ENCODE peak calls at places on chromosome 17, in four cellular contexts. Y, K, B and X are unnamed samples.

GRCh38 chr17:4594406-4595349 is 10.3 kb downstream of the SMTNL2 start:
- DNase-seq in Y (peak; percentile 79), K (peak; percentile 65), B (no peak), X (no peak)

GRCh38 chr17:7881655-7882054 is 6.9 kb upstream of the CHD3 start:
- DNase-seq in Y (no peak), K (no peak), B (no peak), X (no peak)

GRCh38 chr17:75504347-75505151 is 10.8 kb downstream of the CASKIN2 start:
- DNase-seq in Y (peak; percentile 78), K (peak; percentile 68), B (no peak), X (no peak)

GRCh38 chr17:50778988-50779387 is 11.7 kb upstream of the ANKRD40CL start:
- DNase-seq in Y (no peak), K (no peak), B (no peak), X (no peak)

GRCh38 chr17:20206068-20206467 is 196.9 kb downstream of the SPECC1 start:
- DNase-seq in Y (no peak), K (peak; percentile 48), B (no peak), X (no peak)

GRCh38 chr17:4444782-4445473 is 11.2 kb downstream of the SPNS3 start:
- DNase-seq in Y (no peak), K (no peak), B (no peak), X (no peak)

GRCh38 chr17:57286372-57287105 is 30.2 kb downstream of the MSI2 start:
- DNase-seq in Y (no peak), K (no peak), B (no peak), X (no peak)

GRCh38 chr17:46178550-46179198 is 14.6 kb downstream of the KANSL1 start:
- DNase-seq in Y (no peak), K (no peak), B (no peak), X (no peak)

GRCh38 chr17:17694229-17695081 is 13.2 kb downstream of the RAI1 start:
- DNase-seq in Y (peak; percentile 84), K (peak; percentile 85), B (no peak), X (no peak)

GRCh38 chr17:40556884-40557414 is 8.3 kb downstream of the CCR7 start:
- DNase-seq in Y (no peak), K (peak; percentile 68), B (no peak), X (no peak)

GRCh38 chr17:47675380-47676198 is 18.4 kb upstream of the TBKBP1 start:
- DNase-seq in Y (no peak), K (no peak), B (no peak), X (no peak)

GRCh38 chr17:12665263-12666210 is at the start of gene MYOCD:
- DNase-seq in Y (peak; percentile 82), K (no peak), B (no peak), X (no peak)

GRCh38 chr17:73278049-73278464 is 16.4 kb upstream of the CPSF4L start:
- DNase-seq in Y (no peak), K (no peak), B (no peak), X (no peak)

GRCh38 chr17:57975044-57975443 is 13.0 kb downstream of the VEZF1 start:
- DNase-seq in Y (no peak), K (no peak), B (no peak), X (no peak)

GRCh38 chr17:47719411-47720152 is 13.5 kb upstream of the TBX21 start:
- DNase-seq in Y (no peak), K (peak; percentile 38), B (no peak), X (no peak)

GRCh38 chr17:40065041-40065770 is 2.4 kb downstream of the THRA start:
- DNase-seq in Y (no peak), K (no peak), B (no peak), X (no peak)

GRCh38 chr17:39737761-39738567 is at the start of gene GRB7:
- DNase-seq in Y (peak; percentile 83), K (peak; percentile 74), B (peak; percentile 57), X (no peak)

GRCh38 chr17:2700491-2701141 is 10.9 kb downstream of the CLUH start:
- DNase-seq in Y (no peak), K (no peak), B (no peak), X (no peak)

GRCh38 chr17:16171613-16172012 is 43.7 kb downstream of the NCOR1 start:
- DNase-seq in Y (no peak), K (no peak), B (no peak), X (no peak)

GRCh38 chr17:9232591-9233270 is 211.4 kb downstream of the NTN1 start:
- DNase-seq in Y (no peak), K (no peak), B (no peak), X (no peak)

GRCh38 chr17:81909966-81910839 is 996 bp downstream of the PCYT2 start:
- DNase-seq in Y (no peak), K (no peak), B (no peak), X (no peak)

GRCh38 chr17:69424287-69425041 is 10.0 kb downstream of the MAP2K6 start:
- DNase-seq in Y (no peak), K (no peak), B (no peak), X (no peak)

GRCh38 chr17:79948918-79949645 is 86.6 kb downstream of the TBC1D16 start:
- DNase-seq in Y (peak; percentile 63), K (no peak), B (no peak), X (no peak)

GRCh38 chr17:72797142-72797541 is 295.3 kb downstream of the SLC39A11 start:
- DNase-seq in Y (no peak), K (no peak), B (no peak), X (no peak)

GRCh38 chr17:80743181-80743771 is 198.6 kb downstream of the RPTOR start:
- DNase-seq in Y (no peak), K (no peak), B (no peak), X (no peak)

GRCh38 chr17:81396722-81397313 is 1.6 kb downstream of the BAHCC1 start:
- DNase-seq in Y (peak; percentile 85), K (no peak), B (no peak), X (no peak)

GRCh38 chr17:66304304-66305174 is 2.1 kb downstream of the PRKCA start:
- DNase-seq in Y (no peak), K (peak; percentile 67), B (no peak), X (no peak)

GRCh38 chr17:21495281-21495680 is 119.1 kb downstream of the KCNJ12 start:
- DNase-seq in Y (no peak), K (no peak), B (no peak), X (no peak)

GRCh38 chr17:34125921-34126320 is 129.2 kb upstream of the CCL2 start:
- DNase-seq in Y (peak; percentile 31), K (no peak), B (no peak), X (no peak)
- TF ChIP-seq YY1 in Y (no peak), K (no peak), B (no peak), X (no peak)

GRCh38 chr17:42275527-42276358 is 448 bp downstream of the STAT5B start:
- DNase-seq in Y (peak; percentile 63), K (peak; percentile 72), B (no peak), X (no peak)
- TF ChIP-seq ZNF274 in Y (no peak), K (no peak), B (no peak), X (no peak)

DNA sequence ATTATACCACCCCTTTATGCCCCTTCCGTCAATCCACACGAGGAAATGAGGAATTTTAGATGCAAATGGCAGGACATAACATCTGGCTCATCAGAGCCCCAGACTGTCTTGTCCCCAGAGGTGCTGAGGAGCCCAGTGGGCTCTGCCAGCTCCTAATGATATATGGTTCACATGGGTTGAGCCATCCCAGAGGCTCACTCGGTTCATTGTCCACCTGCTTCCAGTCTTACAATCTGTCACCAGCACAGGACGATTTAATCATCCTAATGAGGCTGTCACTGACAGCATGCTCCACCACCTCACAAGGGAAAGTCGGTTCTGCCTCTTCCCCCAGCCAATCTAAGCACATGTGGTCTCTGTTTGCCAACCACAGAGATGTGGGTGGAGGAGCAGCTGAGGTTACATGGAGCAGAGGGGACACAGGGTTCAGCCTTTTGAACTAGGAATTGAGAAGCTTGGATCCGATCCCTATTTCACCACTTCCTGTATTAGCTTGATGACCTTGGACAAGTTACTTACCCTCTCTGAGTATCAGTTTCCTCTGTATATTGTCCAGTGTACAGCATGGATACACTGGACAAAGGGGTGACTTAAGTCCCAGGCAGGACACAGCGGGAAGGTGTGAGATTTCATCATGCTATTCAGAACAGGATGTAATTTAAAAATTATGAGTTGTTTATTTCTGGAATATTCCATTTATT is 27.0 kb upstream of the DHX8 start:
- DNase-seq in Y (no peak), K (no peak), B (no peak), X (no peak)
- TF ChIP-seq SIN3A in Y (no peak), K (no peak), B (no peak), X (no peak)

GRCh38 chr17:49515196-49515770 is 20.2 kb downstream of the NGFR start:
- DNase-seq in Y (peak; percentile 70), K (peak; percentile 72), B (peak; percentile 36), X (peak; percentile 55)
- TF ChIP-seq YY1 in Y (no peak), K (peak; percentile 45), B (no peak), X (peak; percentile 57)

GRCh38 chr17:42849451-42850157 is 1.4 kb upstream of the AOC3 start:
- DNase-seq in Y (no peak), K (no peak), B (no peak), X (no peak)
- TF ChIP-seq ZNF274 in Y (no peak), K (no peak), B (no peak), X (no peak)

GRCh38 chr17:6528557-6528956 is 27.8 kb downstream of the PITPNM3 start:
- DNase-seq in Y (no peak), K (no peak), B (no peak), X (no peak)
- TF ChIP-seq SIN3A in Y (no peak), K (no peak), B (no peak), X (no peak)

DNA sequence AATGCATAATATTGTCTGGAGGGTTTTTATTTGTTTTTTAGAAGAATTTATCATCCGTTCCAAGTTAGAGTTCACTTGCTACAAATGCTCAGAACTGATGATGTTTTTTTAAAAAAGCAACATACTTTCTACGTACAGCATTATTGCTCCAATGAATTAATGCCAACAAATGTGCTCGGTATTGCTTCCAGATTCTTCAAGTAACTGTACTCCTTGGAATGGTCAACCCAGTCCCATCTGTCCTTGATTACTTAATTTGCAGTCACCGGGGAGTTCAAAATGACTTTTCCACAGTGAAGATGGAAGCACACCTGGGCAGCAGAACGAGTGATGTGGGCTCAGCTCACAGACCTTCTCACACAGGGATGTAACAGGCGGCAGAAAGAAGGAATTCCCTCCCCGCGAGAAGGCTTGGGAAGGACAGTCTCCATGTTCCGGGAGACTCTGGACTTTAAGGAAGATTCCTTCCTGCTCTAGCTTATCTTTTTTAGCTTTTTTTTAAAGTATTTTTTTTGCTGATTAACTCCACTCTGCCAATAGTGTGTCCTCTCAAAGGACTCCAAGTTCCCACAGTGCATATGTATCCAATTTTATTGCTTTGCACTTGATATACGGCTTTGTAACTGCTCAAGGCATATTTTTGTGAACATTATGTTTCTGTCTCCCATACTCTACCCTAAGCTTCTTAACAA is 68.9 kb downstream of the NXN start:
- DNase-seq in Y (no peak), K (no peak), B (no peak), X (no peak)
- TF ChIP-seq YY1 in Y (no peak), K (no peak), B (no peak), X (no peak)

GRCh38 chr17:68080411-68081150 is 45.0 kb downstream of the KPNA2 start:
- DNase-seq in Y (no peak), K (no peak), B (no peak), X (no peak)
- TF ChIP-seq ZNF274 in Y (no peak), K (no peak), B (no peak), X (no peak)

DNA sequence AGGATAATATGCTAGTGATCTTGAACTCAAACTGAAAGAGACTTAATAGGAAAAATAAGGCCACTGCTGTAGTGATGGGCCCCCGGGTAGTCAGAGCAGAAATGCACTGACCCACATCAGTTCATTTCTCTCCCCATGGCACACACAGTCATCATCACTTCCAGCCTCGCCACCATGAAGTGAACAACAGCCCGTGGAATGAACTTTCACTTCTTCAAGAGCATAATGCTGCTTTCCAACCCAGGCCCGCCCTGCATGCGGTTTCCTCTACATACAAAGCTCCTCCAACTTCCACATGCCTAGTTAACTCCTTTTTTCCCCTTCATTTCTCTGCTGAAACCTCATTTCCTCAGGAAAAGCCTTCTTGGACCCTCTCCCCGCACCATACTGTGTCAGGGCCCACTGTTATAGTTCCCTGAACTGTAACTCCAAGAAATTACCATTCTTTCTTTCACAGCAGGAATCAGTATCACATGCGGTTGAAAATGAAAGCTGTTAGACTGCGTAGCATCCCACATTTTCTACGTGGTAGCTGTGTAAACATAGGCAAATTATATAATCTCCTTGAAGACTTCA is 65.8 kb upstream of the SMIM36 start:
- DNase-seq in Y (no peak), K (peak; percentile 13), B (no peak), X (peak; percentile 35)
- TF ChIP-seq SIN3A in Y (no peak), K (no peak), B (no peak), X (no peak)